ENCODE peak calls at places on chromosome 10, in eight cellular contexts. One of them, this sample, is unnamed.

GRCh38 chr10:3090388-3090787 is 23.0 kb downstream of the PFKP start:
- DNase-seq in NCI-H1092: no peak
- DNase-seq in glutamatergic neuron: no peak
- DNase-seq in naive thymus-derived CD8-positive, alpha-beta T cell: no peak
- DNase-seq in fibroblast of mammary gland: no peak
- DNase-seq in bronchial epithelial cell: no peak
- DNase-seq in CD4-positive, alpha-beta memory T cell: no peak
- DNase-seq in Kasumi-1: no peak
- DNase-seq in this sample: no peak

GRCh38 chr10:30028006-30028441 is 31.4 kb downstream of the JCAD start:
- DNase-seq in NCI-H1092: no peak
- DNase-seq in glutamatergic neuron: no peak
- DNase-seq in naive thymus-derived CD8-positive, alpha-beta T cell: peak
- DNase-seq in fibroblast of mammary gland: no peak
- DNase-seq in bronchial epithelial cell: no peak
- DNase-seq in CD4-positive, alpha-beta memory T cell: peak
- DNase-seq in Kasumi-1: no peak
- DNase-seq in this sample: peak

GRCh38 chr10:84269773-84270172 is 24.9 kb downstream of the RGR start:
- DNase-seq in NCI-H1092: no peak
- DNase-seq in glutamatergic neuron: no peak
- DNase-seq in naive thymus-derived CD8-positive, alpha-beta T cell: no peak
- DNase-seq in fibroblast of mammary gland: peak
- DNase-seq in bronchial epithelial cell: peak
- DNase-seq in CD4-positive, alpha-beta memory T cell: no peak
- DNase-seq in Kasumi-1: no peak
- DNase-seq in this sample: no peak

GRCh38 chr10:84205049-84205852 is 10.9 kb downstream of the CDHR1 start:
- DNase-seq in NCI-H1092: peak
- DNase-seq in glutamatergic neuron: peak
- DNase-seq in naive thymus-derived CD8-positive, alpha-beta T cell: peak
- DNase-seq in fibroblast of mammary gland: peak
- DNase-seq in bronchial epithelial cell: peak
- DNase-seq in CD4-positive, alpha-beta memory T cell: peak
- DNase-seq in Kasumi-1: peak
- DNase-seq in this sample: peak

GRCh38 chr10:119494224-119495060 is 48.1 kb downstream of the RGS10 start:
- DNase-seq in NCI-H1092: no peak
- DNase-seq in glutamatergic neuron: no peak
- DNase-seq in naive thymus-derived CD8-positive, alpha-beta T cell: no peak
- DNase-seq in fibroblast of mammary gland: peak
- DNase-seq in bronchial epithelial cell: peak
- DNase-seq in CD4-positive, alpha-beta memory T cell: no peak
- DNase-seq in Kasumi-1: no peak
- DNase-seq in this sample: no peak

GRCh38 chr10:132371641-132372081 is 25.3 kb upstream of the PWWP2B start:
- DNase-seq in NCI-H1092: no peak
- DNase-seq in glutamatergic neuron: peak
- DNase-seq in naive thymus-derived CD8-positive, alpha-beta T cell: no peak
- DNase-seq in fibroblast of mammary gland: no peak
- DNase-seq in bronchial epithelial cell: no peak
- DNase-seq in CD4-positive, alpha-beta memory T cell: no peak
- DNase-seq in Kasumi-1: no peak
- DNase-seq in this sample: no peak

GRCh38 chr10:113140612-113141011 is 190.6 kb downstream of the TCF7L2 start:
- DNase-seq in NCI-H1092: no peak
- DNase-seq in glutamatergic neuron: no peak
- DNase-seq in naive thymus-derived CD8-positive, alpha-beta T cell: no peak
- DNase-seq in fibroblast of mammary gland: no peak
- DNase-seq in bronchial epithelial cell: no peak
- DNase-seq in CD4-positive, alpha-beta memory T cell: no peak
- DNase-seq in Kasumi-1: no peak
- DNase-seq in this sample: no peak

GRCh38 chr10:122475130-122475529 is 13.8 kb downstream of the HTRA1 start:
- DNase-seq in NCI-H1092: no peak
- DNase-seq in glutamatergic neuron: no peak
- DNase-seq in naive thymus-derived CD8-positive, alpha-beta T cell: no peak
- DNase-seq in fibroblast of mammary gland: no peak
- DNase-seq in bronchial epithelial cell: no peak
- DNase-seq in CD4-positive, alpha-beta memory T cell: no peak
- DNase-seq in Kasumi-1: no peak
- DNase-seq in this sample: no peak

GRCh38 chr10:69794673-69795072 is 7.0 kb upstream of the COL13A1 start:
- DNase-seq in NCI-H1092: no peak
- DNase-seq in glutamatergic neuron: no peak
- DNase-seq in naive thymus-derived CD8-positive, alpha-beta T cell: no peak
- DNase-seq in fibroblast of mammary gland: no peak
- DNase-seq in bronchial epithelial cell: no peak
- DNase-seq in CD4-positive, alpha-beta memory T cell: no peak
- DNase-seq in Kasumi-1: no peak
- DNase-seq in this sample: no peak

GRCh38 chr10:59337254-59337653 is 25.1 kb downstream of the FAM13C start:
- DNase-seq in NCI-H1092: no peak
- DNase-seq in glutamatergic neuron: no peak
- DNase-seq in naive thymus-derived CD8-positive, alpha-beta T cell: no peak
- DNase-seq in fibroblast of mammary gland: peak
- DNase-seq in bronchial epithelial cell: peak
- DNase-seq in CD4-positive, alpha-beta memory T cell: no peak
- DNase-seq in Kasumi-1: no peak
- DNase-seq in this sample: no peak

GRCh38 chr10:1382711-1383110 is 326.5 kb downstream of the WDR37 start:
- DNase-seq in NCI-H1092: no peak
- DNase-seq in glutamatergic neuron: no peak
- DNase-seq in naive thymus-derived CD8-positive, alpha-beta T cell: no peak
- DNase-seq in fibroblast of mammary gland: no peak
- DNase-seq in bronchial epithelial cell: no peak
- DNase-seq in CD4-positive, alpha-beta memory T cell: no peak
- DNase-seq in Kasumi-1: no peak
- DNase-seq in this sample: no peak

GRCh38 chr10:93435621-93436385 is 46.3 kb downstream of the MYOF start:
- DNase-seq in NCI-H1092: no peak
- DNase-seq in glutamatergic neuron: no peak
- DNase-seq in naive thymus-derived CD8-positive, alpha-beta T cell: no peak
- DNase-seq in fibroblast of mammary gland: peak
- DNase-seq in bronchial epithelial cell: no peak
- DNase-seq in CD4-positive, alpha-beta memory T cell: no peak
- DNase-seq in Kasumi-1: no peak
- DNase-seq in this sample: no peak

GRCh38 chr10:33212061-33212748 is 122.3 kb downstream of the NRP1 start:
- DNase-seq in NCI-H1092: no peak
- DNase-seq in glutamatergic neuron: no peak
- DNase-seq in naive thymus-derived CD8-positive, alpha-beta T cell: no peak
- DNase-seq in fibroblast of mammary gland: peak
- DNase-seq in bronchial epithelial cell: peak
- DNase-seq in CD4-positive, alpha-beta memory T cell: no peak
- DNase-seq in Kasumi-1: no peak
- DNase-seq in this sample: no peak

GRCh38 chr10:62050941-62051433 is 149.5 kb downstream of the ARID5B start:
- DNase-seq in NCI-H1092: no peak
- DNase-seq in glutamatergic neuron: no peak
- DNase-seq in naive thymus-derived CD8-positive, alpha-beta T cell: no peak
- DNase-seq in fibroblast of mammary gland: peak
- DNase-seq in bronchial epithelial cell: peak
- DNase-seq in CD4-positive, alpha-beta memory T cell: peak
- DNase-seq in Kasumi-1: no peak
- DNase-seq in this sample: peak

This sample was measured in central memory CD4-positive, alpha-beta T cell.